ENCODE peak calls at places on chromosomes 4 and X, in ten cellular contexts. P, F, K, X, G, A, U, C, R and W are unnamed samples.

GRCh38 chr4:56681158-56681848 is at the start of gene HOPX:
- DNase-seq in P (no peak), F (no peak), K (peak; percentile 18), X (no peak), G (no peak), A (peak; percentile 15), U (no peak), C (peak; percentile 46), R (peak; percentile 21), W (no peak)

GRCh38 chrX:56762707-56763555 is 33.9 kb downstream of the NBDY start:
- DNase-seq in P (no peak), F (no peak), K (no peak), X (no peak), G (no peak), A (no peak), U (no peak), C (no peak), R (no peak), W (no peak)

GRCh38 chr4:128461300-128462103 is 173.9 kb upstream of the PGRMC2 start:
- DNase-seq in P (peak; percentile 96), F (peak; percentile 88), K (peak; percentile 15), X (peak; percentile 51), G (no peak), A (peak; percentile 95), U (peak; percentile 86), C (peak; percentile 91), R (no peak), W (no peak)

GRCh38 chrX:44223150-44223549 is 120.3 kb downstream of the EFHC2 start:
- DNase-seq in P (no peak), F (peak; percentile 15), K (peak; percentile 82), X (no peak), G (no peak), A (peak; percentile 1), U (peak; percentile 66), C (peak; percentile 76), R (peak; percentile 58), W (no peak)

GRCh38 chr4:185322805-185323204 is 72.9 kb downstream of the LRP2BP start:
- DNase-seq in P (no peak), F (peak; percentile 18), K (no peak), X (no peak), G (no peak), A (no peak), U (no peak), C (no peak), R (no peak), W (no peak)

GRCh38 chrX:114615765-114616164 is 31.9 kb downstream of the HTR2C start:
- DNase-seq in P (no peak), F (peak; percentile 29), K (no peak), X (no peak), G (no peak), A (no peak), U (no peak), C (no peak), R (no peak), W (no peak)

GRCh38 chrX:150730719-150731118 is 37.5 kb downstream of the MTMR1 start:
- DNase-seq in P (no peak), F (peak; percentile 65), K (no peak), X (no peak), G (no peak), A (no peak), U (no peak), C (peak; percentile 51), R (no peak), W (no peak)

GRCh38 chr4:33579951-33580350 is 2664.4 kb downstream of the ARAP2 start:
- DNase-seq in P (no peak), F (no peak), K (no peak), X (no peak), G (no peak), A (no peak), U (no peak), C (no peak), R (no peak), W (no peak)

GRCh38 chr4:87239821-87240220 is 19.4 kb upstream of the KLHL8 start:
- DNase-seq in P (no peak), F (no peak), K (no peak), X (no peak), G (no peak), A (no peak), U (no peak), C (no peak), R (no peak), W (no peak)

GRCh38 chr4:156672492-156672891 is 299.1 kb downstream of the PDGFC start:
- DNase-seq in P (no peak), F (peak; percentile 27), K (no peak), X (no peak), G (no peak), A (no peak), U (peak; percentile 27), C (peak; percentile 48), R (no peak), W (no peak)
- H3K4me3 ChIP-seq in P (no peak overlapping the region), F (peak overlapping the region; percentile 54), K (no peak overlapping the region), X (no peak overlapping the region), G (no peak overlapping the region), A (no peak overlapping the region), U (peak overlapping the region; percentile 35), C (no peak overlapping the region), R (no peak overlapping the region), W (no peak overlapping the region)

DNA sequence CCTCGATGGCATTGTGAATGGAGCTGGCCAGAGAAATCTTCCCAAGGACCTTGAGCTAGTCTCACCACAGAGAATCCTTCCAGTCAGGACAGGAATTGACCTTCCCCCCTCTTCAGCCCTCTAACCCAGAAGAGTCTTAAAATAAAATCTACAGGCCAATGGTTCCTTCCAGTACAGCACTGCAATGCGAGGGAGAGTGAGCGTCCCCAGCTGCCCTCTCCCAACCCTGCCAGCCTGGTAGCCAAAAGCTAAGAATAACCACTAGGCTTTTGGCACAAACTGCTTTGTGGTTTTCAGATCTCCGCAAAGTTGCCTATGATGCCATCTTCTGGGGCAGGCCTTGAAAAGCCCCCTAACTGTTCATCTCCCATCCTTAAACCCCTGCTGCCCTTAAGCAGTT is 175.1 kb downstream of the AR start:
- DNase-seq in P (no peak), F (no peak), K (no peak), X (no peak), G (no peak), A (no peak), U (no peak), C (no peak), R (no peak), W (no peak)
- H3K9me3 ChIP-seq in P (no peaks in the 10 kb centered on the region), F (no peaks in the 10 kb centered on the region), K (no peaks in the 10 kb centered on the region), X (no peaks in the 10 kb centered on the region), G (no peaks in the 10 kb centered on the region), A (no peaks in the 10 kb centered on the region), U (no peaks in the 10 kb centered on the region), C (no peaks in the 10 kb centered on the region), R (no peaks in the 10 kb centered on the region), W (no peaks in the 10 kb centered on the region)

GRCh38 chr4:94519019-94519418 is 67.3 kb downstream of the PDLIM5 start:
- DNase-seq in P (no peak), F (no peak), K (no peak), X (no peak), G (no peak), A (no peak), U (no peak), C (no peak), R (no peak), W (no peak)

GRCh38 chr4:94516067-94516466 is 64.3 kb downstream of the PDLIM5 start:
- DNase-seq in P (no peak), F (peak; percentile 56), K (no peak), X (no peak), G (no peak), A (no peak), U (no peak), C (peak; percentile 92), R (no peak), W (no peak)

GRCh38 chr4:94515365-94515764 is 63.6 kb downstream of the PDLIM5 start:
- DNase-seq in P (no peak), F (no peak), K (no peak), X (no peak), G (no peak), A (no peak), U (no peak), C (peak; percentile 72), R (no peak), W (no peak)

GRCh38 chr4:94517492-94517891 is 65.8 kb downstream of the PDLIM5 start:
- DNase-seq in P (no peak), F (peak; percentile 36), K (no peak), X (no peak), G (no peak), A (peak; percentile 41), U (no peak), C (no peak), R (no peak), W (no peak)

DNA sequence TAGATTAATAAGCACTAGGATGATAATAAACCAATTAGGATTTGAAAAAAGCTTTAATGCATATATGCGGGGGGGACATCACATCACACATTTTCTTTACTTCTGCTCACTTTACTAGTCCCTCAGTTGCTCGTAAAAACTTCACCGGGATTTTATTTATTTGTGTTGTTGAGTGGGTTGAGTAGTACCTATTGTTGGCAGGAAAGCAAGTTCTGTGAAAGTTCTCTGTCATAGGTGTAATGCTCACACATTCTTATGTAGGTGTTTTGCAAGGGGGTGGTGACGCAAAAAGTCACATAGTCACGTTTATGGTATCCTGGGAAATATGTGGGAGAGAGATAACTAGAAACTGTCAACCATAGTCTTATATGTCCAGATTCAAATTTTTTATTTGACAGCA is 65.3 kb downstream of the PDLIM5 start:
- DNase-seq in P (no peak), F (no peak), K (no peak), X (no peak), G (no peak), A (no peak), U (no peak), C (peak; percentile 83), R (no peak), W (no peak)
- H3K4me1 ChIP-seq in P (peaks cover 28% of the 10 kb centered on the region), F (peaks cover 11% of the 10 kb centered on the region), K (peaks cover 30% of the 10 kb centered on the region), X (peaks cover 7% of the 10 kb centered on the region), G (peaks cover 4% of the 10 kb centered on the region), A (peaks cover 37% of the 10 kb centered on the region), U (peaks cover 40% of the 10 kb centered on the region), C (peaks cover 24% of the 10 kb centered on the region), R (peaks cover 30% of the 10 kb centered on the region), W (no peaks in the 10 kb centered on the region)

DNA sequence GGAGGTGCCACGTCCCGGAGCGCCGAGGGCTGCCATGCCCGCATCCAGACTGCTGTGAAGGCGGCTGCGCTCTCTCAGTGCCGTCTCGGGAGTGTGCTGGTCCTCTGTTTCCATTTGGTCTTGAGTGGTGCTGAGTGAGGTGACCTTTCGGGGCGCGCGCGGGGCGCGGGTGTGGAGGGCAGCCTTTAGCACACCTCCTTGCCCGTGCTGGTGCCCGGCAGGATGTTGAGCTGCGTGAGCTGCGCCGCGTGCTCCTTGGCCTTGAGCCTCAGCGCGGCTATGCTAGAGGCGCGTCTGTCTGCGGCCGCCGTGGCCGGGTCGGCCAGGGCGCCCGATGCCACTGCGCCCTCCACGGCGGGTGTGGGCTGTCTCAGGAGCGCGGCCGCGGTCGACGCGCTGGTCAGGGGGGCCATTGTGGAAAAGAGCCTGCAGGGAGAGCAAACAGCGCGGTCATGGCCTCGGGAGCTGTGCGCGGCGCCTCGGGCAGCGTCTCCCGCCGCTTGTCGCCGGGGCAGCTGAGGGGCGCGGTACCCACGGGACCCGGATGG is 11.2 kb downstream of the ARX start:
- DNase-seq in P (no peak), F (peak; percentile 11), K (no peak), X (no peak), G (no peak), A (no peak), U (no peak), C (no peak), R (no peak), W (no peak)
- H3K4me3 ChIP-seq in P (no peak overlapping the region), F (no peak overlapping the region), K (peak overlapping the region; percentile 9), X (no peak overlapping the region), G (no peak overlapping the region), A (no peak overlapping the region), U (no peak overlapping the region), C (no peak overlapping the region), R (no peak overlapping the region), W (peak overlapping the region; percentile 32)

GRCh38 chr4:29861307-29861706 is 858.9 kb upstream of the PCDH7 start:
- DNase-seq in P (no peak), F (no peak), K (no peak), X (no peak), G (no peak), A (no peak), U (no peak), C (no peak), R (no peak), W (no peak)
- H3K9me3 ChIP-seq in P (peaks cover 30% of the 10 kb centered on the region), F (peaks cover 23% of the 10 kb centered on the region), K (no peaks in the 10 kb centered on the region), X (no peaks in the 10 kb centered on the region), G (no peaks in the 10 kb centered on the region), A (no peaks in the 10 kb centered on the region), U (no peaks in the 10 kb centered on the region), C (peaks cover 4% of the 10 kb centered on the region), R (peaks cover 5% of the 10 kb centered on the region), W (no peaks in the 10 kb centered on the region)